ENCODE peak calls at places on chromosomes 7 and 10, in six cellular contexts. One of them, this sample, is unnamed.

GRCh38 chr7:149874644-149875028 is 867 bp downstream of the ATP6V0E2 start:
- DNase-seq in GM23248: no peak
- DNase-seq in ovary: no peak
- DNase-seq in heart right ventricle: no peak
- DNase-seq in HL-60: no peak
- DNase-seq in keratinocyte: no peak
- DNase-seq in this sample: peak; percentile 48

GRCh38 chr10:70903262-70903921 is 15.0 kb upstream of the PCBD1 start:
- DNase-seq in GM23248: peak; percentile 76
- DNase-seq in ovary: peak; percentile 69
- DNase-seq in keratinocyte: no peak
- DNase-seq in HL-60: peak; percentile 34
- DNase-seq in heart right ventricle: peak; percentile 77
- DNase-seq in this sample: no peak

GRCh38 chr7:24709051-24709450 is 48.2 kb downstream of the GSDME start:
- DNase-seq in GM23248: no peak
- DNase-seq in HL-60: no peak
- DNase-seq in ovary: no peak
- DNase-seq in keratinocyte: no peak
- DNase-seq in heart right ventricle: no peak
- DNase-seq in this sample: no peak

GRCh38 chr7:42272793-42273665 is 36.0 kb upstream of the GLI3 start:
- DNase-seq in heart right ventricle: no peak
- DNase-seq in HL-60: no peak
- DNase-seq in GM23248: peak; percentile 85
- DNase-seq in ovary: no peak
- DNase-seq in keratinocyte: no peak
- DNase-seq in this sample: no peak

GRCh38 chr7:47239927-47240570 is 341.9 kb downstream of the TNS3 start:
- DNase-seq in ovary: peak; percentile 48
- DNase-seq in HL-60: no peak
- DNase-seq in heart right ventricle: no peak
- DNase-seq in keratinocyte: no peak
- DNase-seq in GM23248: peak; percentile 46
- DNase-seq in this sample: no peak

GRCh38 chr7:20442951-20443350 is 112.3 kb downstream of the ITGB8 start:
- DNase-seq in HL-60: no peak
- DNase-seq in heart right ventricle: no peak
- DNase-seq in ovary: no peak
- DNase-seq in keratinocyte: no peak
- DNase-seq in GM23248: no peak
- DNase-seq in this sample: no peak

GRCh38 chr10:23370106-23370505 is 25.5 kb upstream of the C10orf67 start:
- DNase-seq in keratinocyte: no peak
- DNase-seq in GM23248: peak; percentile 28
- DNase-seq in HL-60: no peak
- DNase-seq in ovary: no peak
- DNase-seq in heart right ventricle: peak; percentile 4
- DNase-seq in this sample: no peak

GRCh38 chr7:142508251-142508650 is 241.0 kb upstream of the PRSS1 start:
- DNase-seq in keratinocyte: peak; percentile 66
- DNase-seq in HL-60: no peak
- DNase-seq in GM23248: no peak
- DNase-seq in ovary: no peak
- DNase-seq in heart right ventricle: no peak
- DNase-seq in this sample: no peak

GRCh38 chr10:69226919-69227450 is 6.9 kb downstream of the HKDC1 start:
- DNase-seq in GM23248: no peak
- DNase-seq in HL-60: no peak
- DNase-seq in heart right ventricle: no peak
- DNase-seq in keratinocyte: no peak
- DNase-seq in ovary: no peak
- DNase-seq in this sample: no peak

GRCh38 chr7:76064208-76064970 is 16.5 kb downstream of the MDH2 start:
- DNase-seq in ovary: no peak
- DNase-seq in keratinocyte: no peak
- DNase-seq in HL-60: no peak
- DNase-seq in heart right ventricle: no peak
- DNase-seq in GM23248: no peak
- DNase-seq in this sample: no peak

GRCh38 chr10:132806126-132807061 is 20.4 kb upstream of the NKX6-2 start:
- DNase-seq in HL-60: no peak
- DNase-seq in heart right ventricle: no peak
- DNase-seq in keratinocyte: no peak
- DNase-seq in GM23248: no peak
- DNase-seq in ovary: no peak
- DNase-seq in this sample: no peak

GRCh38 chr10:6819301-6819700 is 239.2 kb upstream of the PRKCQ start:
- DNase-seq in HL-60: no peak
- DNase-seq in GM23248: no peak
- DNase-seq in ovary: no peak
- DNase-seq in heart right ventricle: no peak
- DNase-seq in keratinocyte: no peak
- DNase-seq in this sample: no peak

GRCh38 chr7:28630350-28630749 is 218.0 kb downstream of the CREB5 start:
- DNase-seq in ovary: no peak
- DNase-seq in GM23248: peak; percentile 62
- DNase-seq in heart right ventricle: no peak
- DNase-seq in HL-60: no peak
- DNase-seq in keratinocyte: no peak
- DNase-seq in this sample: no peak

GRCh38 chr10:46560381-46560780 is 3.9 kb upstream of the GPRIN2 start:
- DNase-seq in heart right ventricle: no peak
- DNase-seq in GM23248: no peak
- DNase-seq in ovary: peak; percentile 13
- DNase-seq in HL-60: no peak
- DNase-seq in keratinocyte: no peak
- DNase-seq in this sample: no peak

GRCh38 chr7:43166686-43167085 is 54.2 kb downstream of the HECW1 start:
- DNase-seq in GM23248: no peak
- DNase-seq in HL-60: no peak
- DNase-seq in ovary: no peak
- DNase-seq in heart right ventricle: no peak
- DNase-seq in keratinocyte: no peak
- DNase-seq in this sample: no peak

GRCh38 chr7:54252256-54253035 is 289.7 kb upstream of the VSTM2A start:
- DNase-seq in ovary: no peak
- DNase-seq in GM23248: no peak
- DNase-seq in HL-60: no peak
- DNase-seq in heart right ventricle: no peak
- DNase-seq in keratinocyte: no peak
- DNase-seq in this sample: no peak

GRCh38 chr7:47775238-47775637 is 173.0 kb downstream of the PKD1L1 start:
- DNase-seq in heart right ventricle: no peak
- DNase-seq in ovary: no peak
- DNase-seq in GM23248: no peak
- DNase-seq in keratinocyte: no peak
- DNase-seq in HL-60: no peak
- DNase-seq in this sample: no peak

GRCh38 chr7:105487559-105488218 is 34.4 kb downstream of the PUS7 start:
- DNase-seq in HL-60: no peak
- DNase-seq in ovary: peak; percentile 17
- DNase-seq in heart right ventricle: peak; percentile 17
- DNase-seq in keratinocyte: no peak
- DNase-seq in GM23248: peak; percentile 86
- DNase-seq in this sample: no peak

GRCh38 chr7:135177021-135177696 is 6.7 kb upstream of the CYREN start:
- DNase-seq in GM23248: no peak
- DNase-seq in ovary: no peak
- DNase-seq in heart right ventricle: no peak
- DNase-seq in HL-60: no peak
- DNase-seq in keratinocyte: peak; percentile 92
- DNase-seq in this sample: no peak

GRCh38 chr7:2953099-2953498 is 90.6 kb downstream of the CARD11 start:
- DNase-seq in ovary: no peak
- DNase-seq in heart right ventricle: no peak
- DNase-seq in GM23248: no peak
- DNase-seq in HL-60: no peak
- DNase-seq in keratinocyte: no peak
- DNase-seq in this sample: no peak

GRCh38 chr10:5502903-5503835 is 3.8 kb upstream of the CALML5 start:
- DNase-seq in keratinocyte: no peak
- DNase-seq in GM23248: no peak
- DNase-seq in HL-60: no peak
- DNase-seq in ovary: no peak
- DNase-seq in heart right ventricle: no peak
- DNase-seq in this sample: no peak

DNA sequence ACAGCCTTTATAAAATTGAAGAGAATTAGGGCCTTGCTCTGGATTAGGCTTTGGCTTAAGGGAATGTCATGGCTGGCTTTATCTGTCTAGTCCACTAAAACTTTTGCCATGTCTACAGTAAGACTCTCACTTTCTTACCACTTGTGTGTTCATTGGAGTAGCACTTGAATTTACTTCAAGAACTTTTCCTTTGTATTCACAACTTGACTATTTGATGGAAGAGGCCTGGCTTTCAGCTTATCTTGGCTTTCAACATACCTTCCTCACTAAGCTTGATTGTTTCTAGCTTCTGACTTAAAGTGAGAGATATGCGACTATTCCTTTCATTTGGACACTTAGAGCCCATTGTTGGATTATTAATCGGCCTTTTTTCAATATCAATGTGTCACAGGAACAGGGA is 96.1 kb downstream of the TPST1 start:
- DNase-seq in keratinocyte: no peak
- DNase-seq in heart right ventricle: no peak
- DNase-seq in GM23248: no peak
- DNase-seq in ovary: no peak
- DNase-seq in HL-60: peak; percentile 24
- DNase-seq in this sample: no peak
- H3K27ac ChIP-seq in keratinocyte: no peak overlapping the region
- H3K27ac ChIP-seq in heart right ventricle: no peak overlapping the region
- H3K27ac ChIP-seq in GM23248: no peak overlapping the region
- H3K27ac ChIP-seq in ovary: no peak overlapping the region
- H3K27ac ChIP-seq in HL-60: peak overlapping the region; percentile 73
- H3K27ac ChIP-seq in this sample: no peak overlapping the region

GRCh38 chr10:48983648-48984359 is 44.2 kb upstream of the LRRC18 start:
- DNase-seq in keratinocyte: no peak
- DNase-seq in ovary: no peak
- DNase-seq in heart right ventricle: no peak
- DNase-seq in GM23248: no peak
- DNase-seq in HL-60: no peak
- DNase-seq in this sample: no peak

GRCh38 chr10:48990226-48990625 is 50.6 kb upstream of the LRRC18 start:
- DNase-seq in keratinocyte: no peak
- DNase-seq in heart right ventricle: no peak
- DNase-seq in GM23248: no peak
- DNase-seq in HL-60: no peak
- DNase-seq in ovary: no peak
- DNase-seq in this sample: no peak

GRCh38 chr10:48982584-48982983 is 42.9 kb upstream of the LRRC18 start:
- DNase-seq in heart right ventricle: no peak
- DNase-seq in GM23248: peak; percentile 36
- DNase-seq in keratinocyte: no peak
- DNase-seq in ovary: no peak
- DNase-seq in HL-60: no peak
- DNase-seq in this sample: no peak

GRCh38 chr10:48981310-48981907 is 41.8 kb upstream of the LRRC18 start:
- DNase-seq in GM23248: peak; percentile 66
- DNase-seq in heart right ventricle: peak; percentile 50
- DNase-seq in HL-60: peak; percentile 29
- DNase-seq in ovary: peak; percentile 65
- DNase-seq in keratinocyte: no peak
- DNase-seq in this sample: peak; percentile 71

DNA sequence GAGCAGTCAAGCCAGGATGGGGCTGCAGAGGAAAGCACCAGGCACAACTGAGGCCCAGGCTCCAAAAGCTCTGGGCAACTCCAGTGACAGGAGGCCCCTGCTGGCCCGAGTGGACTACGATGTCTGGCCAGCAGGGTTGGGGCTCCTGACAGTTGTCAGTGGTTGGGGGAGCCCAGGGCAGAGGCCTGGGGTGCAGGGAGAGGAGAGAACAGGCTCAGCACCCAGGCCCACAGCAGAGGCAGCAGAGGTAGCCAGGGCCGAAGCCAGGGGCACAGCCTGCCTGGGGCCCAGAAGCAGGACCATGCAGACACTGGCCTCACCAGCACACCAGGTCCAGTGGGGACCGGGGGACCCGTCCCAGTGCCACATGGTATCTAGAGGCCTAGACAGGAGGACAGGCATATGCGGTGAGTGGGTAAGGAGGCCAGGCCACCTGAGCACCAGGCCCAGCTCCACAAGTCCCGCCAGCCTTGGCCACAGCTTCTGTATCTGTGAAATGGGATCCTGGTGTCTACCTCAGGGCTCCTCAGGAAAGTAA is 46.0 kb upstream of the LRRC18 start:
- DNase-seq in ovary: no peak
- DNase-seq in HL-60: no peak
- DNase-seq in heart right ventricle: no peak
- DNase-seq in keratinocyte: no peak
- DNase-seq in GM23248: no peak
- DNase-seq in this sample: no peak
- H3K27ac ChIP-seq in ovary: no peak overlapping the region
- H3K27ac ChIP-seq in HL-60: no peak overlapping the region
- H3K27ac ChIP-seq in heart right ventricle: no peak overlapping the region
- H3K27ac ChIP-seq in keratinocyte: no peak overlapping the region
- H3K27ac ChIP-seq in GM23248: no peak overlapping the region
- H3K27ac ChIP-seq in this sample: no peak overlapping the region

DNA sequence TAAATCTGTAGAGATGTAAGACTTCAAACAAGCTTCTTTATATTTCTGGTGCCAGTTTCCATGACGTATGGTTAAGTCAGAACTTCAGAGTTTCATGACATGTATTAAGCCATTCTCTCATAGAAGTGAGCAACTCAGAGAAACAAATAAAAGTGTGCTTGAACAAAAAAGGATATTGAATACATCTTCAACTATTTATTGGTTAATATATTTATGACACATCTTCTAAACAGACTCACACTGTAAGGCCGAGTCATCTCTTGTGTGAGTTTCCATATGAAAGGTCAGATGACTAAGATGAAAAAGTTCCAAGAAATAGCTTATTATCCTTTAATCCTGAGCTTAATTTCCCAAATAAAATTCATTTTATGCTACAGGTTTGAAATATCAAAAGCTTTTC is 105.5 kb upstream of the CSTF2T start:
- DNase-seq in HL-60: no peak
- DNase-seq in ovary: no peak
- DNase-seq in heart right ventricle: no peak
- DNase-seq in keratinocyte: no peak
- DNase-seq in GM23248: peak; percentile 90
- DNase-seq in this sample: no peak
- H3K27ac ChIP-seq in HL-60: no peak overlapping the region
- H3K27ac ChIP-seq in ovary: no peak overlapping the region
- H3K27ac ChIP-seq in heart right ventricle: no peak overlapping the region
- H3K27ac ChIP-seq in keratinocyte: no peak overlapping the region
- H3K27ac ChIP-seq in GM23248: peak overlapping the region; percentile 70
- H3K27ac ChIP-seq in this sample: no peak overlapping the region

DNA sequence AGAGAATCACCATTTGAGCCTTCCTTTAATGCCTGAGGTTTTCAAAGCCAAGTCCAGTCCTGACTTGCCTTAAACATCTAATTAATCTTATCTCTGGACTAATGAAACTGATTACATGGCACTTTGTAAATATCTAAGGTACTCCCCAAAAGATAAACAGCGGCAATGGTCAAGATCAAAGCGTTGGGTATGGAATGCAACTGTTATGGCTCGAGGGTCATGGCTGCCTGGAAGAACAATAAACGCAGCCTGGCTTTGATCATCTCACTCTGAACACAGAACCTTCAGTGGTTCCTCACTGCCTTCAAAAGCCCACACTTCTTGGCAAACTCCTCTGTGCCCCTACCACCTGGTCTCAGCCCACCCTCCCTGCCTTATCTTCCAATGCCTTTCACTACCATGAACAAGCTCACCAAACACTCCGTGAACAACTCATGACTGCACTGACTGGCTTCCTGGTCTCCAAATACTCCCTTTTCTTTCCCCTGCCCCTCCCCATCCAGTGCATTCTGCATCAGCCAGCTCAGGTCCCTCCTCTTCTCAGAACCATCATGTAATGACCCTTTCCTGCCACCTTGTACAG is 150.2 kb upstream of the NFE2L3 start:
- DNase-seq in ovary: no peak
- DNase-seq in keratinocyte: no peak
- DNase-seq in HL-60: no peak
- DNase-seq in heart right ventricle: no peak
- DNase-seq in GM23248: no peak
- DNase-seq in this sample: no peak
- H3K27ac ChIP-seq in ovary: no peak overlapping the region
- H3K27ac ChIP-seq in keratinocyte: no peak overlapping the region
- H3K27ac ChIP-seq in HL-60: no peak overlapping the region
- H3K27ac ChIP-seq in heart right ventricle: no peak overlapping the region
- H3K27ac ChIP-seq in GM23248: no peak overlapping the region
- H3K27ac ChIP-seq in this sample: no peak overlapping the region

This sample was measured in substantia nigra.